ENCODE peak calls at places on chromosomes 7 and 10, in nine cellular contexts. One of them, this sample, is unnamed.
A peak's percentile ranks its signal among the peaks of the same experiment; 100 is the strongest.

GRCh38 chr10:18021725-18022480 is 70.2 kb downstream of the SLC39A12 start:
- DNase-seq in right lobe of liver: no peak
- DNase-seq in AG04450: no peak
- DNase-seq in fibroblast of lung: no peak
- DNase-seq in fibroblast of mammary gland: peak; percentile 10
- DNase-seq in Peyer's patch: no peak
- DNase-seq in AG10803: no peak
- DNase-seq in fibroblast of the aortic adventitia: no peak
- DNase-seq in lung: no peak
- DNase-seq in this sample: no peak

GRCh38 chr7:105571891-105572290 is 9.4 kb downstream of the EFCAB10 start:
- DNase-seq in fibroblast of the aortic adventitia: no peak
- DNase-seq in right lobe of liver: no peak
- DNase-seq in AG10803: no peak
- DNase-seq in Peyer's patch: no peak
- DNase-seq in fibroblast of mammary gland: no peak
- DNase-seq in lung: no peak
- DNase-seq in fibroblast of lung: no peak
- DNase-seq in AG04450: no peak
- DNase-seq in this sample: no peak

GRCh38 chr10:15725603-15726002 is 5.9 kb upstream of the ITGA8 start:
- DNase-seq in AG10803: peak; percentile 72
- DNase-seq in fibroblast of the aortic adventitia: peak; percentile 84
- DNase-seq in fibroblast of mammary gland: peak; percentile 73
- DNase-seq in AG04450: peak; percentile 38
- DNase-seq in Peyer's patch: no peak
- DNase-seq in right lobe of liver: no peak
- DNase-seq in lung: no peak
- DNase-seq in fibroblast of lung: peak; percentile 81
- DNase-seq in this sample: peak; percentile 74

GRCh38 chr10:69733791-69734261 is 67.9 kb upstream of the COL13A1 start:
- DNase-seq in fibroblast of mammary gland: peak; percentile 31
- DNase-seq in AG04450: no peak
- DNase-seq in Peyer's patch: peak; percentile 37
- DNase-seq in AG10803: peak; percentile 54
- DNase-seq in fibroblast of the aortic adventitia: peak; percentile 87
- DNase-seq in fibroblast of lung: peak; percentile 84
- DNase-seq in lung: no peak
- DNase-seq in right lobe of liver: no peak
- DNase-seq in this sample: peak; percentile 88

GRCh38 chr10:84783386-84783785 is 455.0 kb downstream of the CCSER2 start:
- DNase-seq in AG10803: no peak
- DNase-seq in fibroblast of lung: no peak
- DNase-seq in lung: no peak
- DNase-seq in right lobe of liver: no peak
- DNase-seq in fibroblast of mammary gland: peak; percentile 11
- DNase-seq in fibroblast of the aortic adventitia: no peak
- DNase-seq in AG04450: no peak
- DNase-seq in Peyer's patch: no peak
- DNase-seq in this sample: peak; percentile 45

GRCh38 chr10:600876-601275 is 88.6 kb downstream of the DIP2C start:
- DNase-seq in Peyer's patch: no peak
- DNase-seq in AG10803: peak; percentile 39
- DNase-seq in fibroblast of mammary gland: peak; percentile 38
- DNase-seq in fibroblast of lung: peak; percentile 43
- DNase-seq in right lobe of liver: peak; percentile 74
- DNase-seq in lung: peak; percentile 81
- DNase-seq in AG04450: no peak
- DNase-seq in fibroblast of the aortic adventitia: peak; percentile 31
- DNase-seq in this sample: peak; percentile 62

GRCh38 chr10:6218692-6219493 is 16.2 kb downstream of the PFKFB3 start:
- DNase-seq in fibroblast of lung: no peak
- DNase-seq in AG04450: no peak
- DNase-seq in fibroblast of the aortic adventitia: no peak
- DNase-seq in AG10803: peak; percentile 88
- DNase-seq in right lobe of liver: no peak
- DNase-seq in Peyer's patch: no peak
- DNase-seq in fibroblast of mammary gland: peak; percentile 79
- DNase-seq in lung: no peak
- DNase-seq in this sample: peak; percentile 89

GRCh38 chr10:89574348-89574747 is 39.0 kb upstream of the SLC16A12 start:
- DNase-seq in fibroblast of mammary gland: peak; percentile 46
- DNase-seq in fibroblast of the aortic adventitia: peak; percentile 52
- DNase-seq in fibroblast of lung: no peak
- DNase-seq in right lobe of liver: no peak
- DNase-seq in AG10803: no peak
- DNase-seq in AG04450: no peak
- DNase-seq in lung: no peak
- DNase-seq in Peyer's patch: no peak
- DNase-seq in this sample: no peak

GRCh38 chr10:117420768-117421167 is 45.5 kb upstream of the PDZD8 start:
- DNase-seq in fibroblast of lung: no peak
- DNase-seq in Peyer's patch: no peak
- DNase-seq in fibroblast of the aortic adventitia: no peak
- DNase-seq in AG10803: no peak
- DNase-seq in right lobe of liver: no peak
- DNase-seq in fibroblast of mammary gland: no peak
- DNase-seq in AG04450: no peak
- DNase-seq in lung: no peak
- DNase-seq in this sample: no peak

GRCh38 chr10:117421985-117422384 is 46.7 kb upstream of the PDZD8 start:
- DNase-seq in AG04450: no peak
- DNase-seq in right lobe of liver: no peak
- DNase-seq in fibroblast of lung: no peak
- DNase-seq in AG10803: no peak
- DNase-seq in lung: no peak
- DNase-seq in fibroblast of the aortic adventitia: no peak
- DNase-seq in Peyer's patch: no peak
- DNase-seq in fibroblast of mammary gland: no peak
- DNase-seq in this sample: no peak

GRCh38 chr10:117424171-117424570 is 48.9 kb upstream of the PDZD8 start:
- DNase-seq in Peyer's patch: no peak
- DNase-seq in AG10803: no peak
- DNase-seq in fibroblast of lung: no peak
- DNase-seq in fibroblast of mammary gland: no peak
- DNase-seq in right lobe of liver: no peak
- DNase-seq in lung: no peak
- DNase-seq in AG04450: no peak
- DNase-seq in fibroblast of the aortic adventitia: no peak
- DNase-seq in this sample: no peak

GRCh38 chr10:117418121-117418520 is 42.9 kb upstream of the PDZD8 start:
- DNase-seq in right lobe of liver: no peak
- DNase-seq in fibroblast of the aortic adventitia: no peak
- DNase-seq in fibroblast of mammary gland: no peak
- DNase-seq in fibroblast of lung: no peak
- DNase-seq in Peyer's patch: no peak
- DNase-seq in AG10803: no peak
- DNase-seq in AG04450: no peak
- DNase-seq in lung: no peak
- DNase-seq in this sample: no peak

GRCh38 chr10:117419921-117420320 is 44.7 kb upstream of the PDZD8 start:
- DNase-seq in Peyer's patch: no peak
- DNase-seq in fibroblast of lung: no peak
- DNase-seq in AG04450: no peak
- DNase-seq in lung: no peak
- DNase-seq in fibroblast of the aortic adventitia: no peak
- DNase-seq in AG10803: peak; percentile 49
- DNase-seq in right lobe of liver: no peak
- DNase-seq in fibroblast of mammary gland: peak; percentile 23
- DNase-seq in this sample: no peak
- TF ChIP-seq CTCF in Peyer's patch: no peak
- TF ChIP-seq CTCF in fibroblast of lung: no peak
- TF ChIP-seq CTCF in AG04450: no peak
- TF ChIP-seq CTCF in lung: no peak
- TF ChIP-seq CTCF in fibroblast of the aortic adventitia: no peak
- TF ChIP-seq CTCF in AG10803: peak; percentile 22
- TF ChIP-seq CTCF in right lobe of liver: no peak
- TF ChIP-seq CTCF in fibroblast of mammary gland: no peak
- TF ChIP-seq CTCF in this sample: no peak

DNA sequence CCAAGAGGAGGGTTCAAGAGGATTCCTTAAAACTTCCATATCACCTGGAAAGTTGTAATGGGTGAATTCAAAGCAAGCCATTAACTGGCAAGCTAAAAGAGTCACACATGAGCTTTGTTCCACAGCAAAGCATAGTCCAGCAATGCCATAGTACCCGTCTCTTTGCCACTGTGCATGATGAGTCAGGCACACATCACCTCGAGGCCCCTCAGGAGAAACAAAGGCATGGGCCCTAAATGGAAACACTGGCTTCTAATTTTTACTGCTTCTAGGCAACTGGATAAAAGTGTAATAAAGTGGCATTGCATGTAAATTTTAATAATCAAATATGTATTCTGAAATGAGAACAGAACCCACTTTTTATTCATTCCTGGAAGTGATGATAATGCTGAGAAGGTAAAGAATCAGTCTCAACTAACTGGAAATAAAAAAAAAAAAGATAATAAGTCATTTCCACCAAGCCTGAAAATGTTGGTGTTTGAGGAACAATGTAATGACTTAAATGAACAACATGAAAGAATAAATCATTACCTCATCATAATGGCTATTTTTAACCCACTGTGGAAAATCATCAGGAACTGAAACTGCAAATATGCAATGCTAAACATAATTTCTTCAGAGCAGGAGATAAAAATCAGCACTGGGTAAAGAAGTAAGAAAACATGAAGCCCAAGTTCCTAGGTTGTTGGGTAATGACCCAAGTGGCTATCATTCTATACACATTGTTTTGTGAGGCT is 104.9 kb downstream of the CDK6 start:
- DNase-seq in AG10803: peak; percentile 32
- DNase-seq in fibroblast of mammary gland: no peak
- DNase-seq in fibroblast of lung: peak; percentile 47
- DNase-seq in Peyer's patch: no peak
- DNase-seq in lung: no peak
- DNase-seq in fibroblast of the aortic adventitia: peak; percentile 44
- DNase-seq in right lobe of liver: no peak
- DNase-seq in AG04450: no peak
- DNase-seq in this sample: no peak
- H3K4me3 ChIP-seq in AG10803: no peak overlapping the region
- H3K4me3 ChIP-seq in fibroblast of mammary gland: no peak overlapping the region
- H3K4me3 ChIP-seq in fibroblast of lung: no peak overlapping the region
- H3K4me3 ChIP-seq in Peyer's patch: no peak overlapping the region
- H3K4me3 ChIP-seq in lung: no peak overlapping the region
- H3K4me3 ChIP-seq in fibroblast of the aortic adventitia: no peak overlapping the region
- H3K4me3 ChIP-seq in right lobe of liver: no peak overlapping the region
- H3K4me3 ChIP-seq in AG04450: no peak overlapping the region
- H3K4me3 ChIP-seq in this sample: no peak overlapping the region

GRCh38 chr10:27242473-27242950 is 1.9 kb upstream of the ACBD5 start:
- DNase-seq in right lobe of liver: no peak
- DNase-seq in AG04450: no peak
- DNase-seq in AG10803: no peak
- DNase-seq in lung: no peak
- DNase-seq in fibroblast of lung: no peak
- DNase-seq in fibroblast of mammary gland: no peak
- DNase-seq in Peyer's patch: no peak
- DNase-seq in fibroblast of the aortic adventitia: no peak
- DNase-seq in this sample: no peak
- TF ChIP-seq CTCF in right lobe of liver: no peak
- TF ChIP-seq CTCF in AG04450: no peak
- TF ChIP-seq CTCF in AG10803: no peak
- TF ChIP-seq CTCF in lung: no peak
- TF ChIP-seq CTCF in fibroblast of lung: no peak
- TF ChIP-seq CTCF in fibroblast of mammary gland: no peak
- TF ChIP-seq CTCF in Peyer's patch: no peak
- TF ChIP-seq CTCF in fibroblast of the aortic adventitia: no peak
- TF ChIP-seq CTCF in this sample: no peak

GRCh38 chr10:56622335-56622973 is 261.4 kb upstream of the ZWINT start:
- DNase-seq in fibroblast of the aortic adventitia: no peak
- DNase-seq in fibroblast of lung: peak; percentile 37
- DNase-seq in AG04450: no peak
- DNase-seq in right lobe of liver: no peak
- DNase-seq in lung: no peak
- DNase-seq in fibroblast of mammary gland: no peak
- DNase-seq in AG10803: no peak
- DNase-seq in Peyer's patch: no peak
- DNase-seq in this sample: no peak
- H3K4me3 ChIP-seq in fibroblast of the aortic adventitia: no peak overlapping the region
- H3K4me3 ChIP-seq in fibroblast of lung: peak overlapping the region; percentile 65
- H3K4me3 ChIP-seq in AG04450: no peak overlapping the region
- H3K4me3 ChIP-seq in right lobe of liver: peak overlapping the region; percentile 42
- H3K4me3 ChIP-seq in lung: no peak overlapping the region
- H3K4me3 ChIP-seq in fibroblast of mammary gland: no peak overlapping the region
- H3K4me3 ChIP-seq in AG10803: no peak overlapping the region
- H3K4me3 ChIP-seq in Peyer's patch: peak overlapping the region; percentile 46
- H3K4me3 ChIP-seq in this sample: no peak overlapping the region